ENCODE peak calls at places on chromosomes 3 and 15, in four cellular contexts. N, L, X and Q are unnamed samples. For H3K9me3, the result is how much of the 10 kb centered on the place peaks cover.

GRCh38 chr3:49616491-49616941 is 57.6 kb upstream of the APEH start:
- DNase-seq in L (no peak), X (no peak), N (no peak), Q (no peak)

GRCh38 chr3:42665050-42665878 is 11.8 kb downstream of the ZBTB47 start:
- DNase-seq in X (no peak), N (no peak), L (peak), Q (peak)

GRCh38 chr15:38888701-38889154 is 324.1 kb upstream of the RASGRP1 start:
- DNase-seq in N (no peak), L (no peak), X (no peak), Q (no peak)

GRCh38 chr3:16061491-16061890 is 113.0 kb upstream of the GALNT15 start:
- DNase-seq in N (no peak), L (no peak), X (no peak), Q (no peak)

GRCh38 chr3:154538566-154539360 is 108.8 kb upstream of the GPR149 start:
- DNase-seq in N (no peak), X (no peak), L (no peak), Q (no peak)

GRCh38 chr3:44136421-44136820 is 105.3 kb upstream of the TOPAZ1 start:
- DNase-seq in X (no peak), L (no peak), N (no peak), Q (no peak)

GRCh38 chr15:52254331-52254730 is 41.3 kb downstream of the MYO5C start:
- DNase-seq in X (no peak), N (peak), L (no peak), Q (no peak)

GRCh38 chr3:157329541-157329940 is 107.1 kb upstream of the PTX3 start:
- DNase-seq in N (no peak), L (no peak), X (no peak), Q (no peak)

GRCh38 chr15:83604549-83604948 is 49.4 kb upstream of the ADAMTSL3 start:
- DNase-seq in L (no peak), X (no peak), N (no peak), Q (no peak)

GRCh38 chr3:69288161-69288895 is 97.6 kb downstream of the FRMD4B start:
- DNase-seq in L (no peak), N (no peak), X (no peak), Q (no peak)

GRCh38 chr3:42667523-42668402 is 14.3 kb downstream of the ZBTB47 start:
- DNase-seq in X (no peak), N (no peak), L (no peak), Q (no peak)

GRCh38 chr15:72281713-72282112 is 9.4 kb upstream of the PARP6 start:
- DNase-seq in N (no peak), L (no peak), X (no peak), Q (no peak)

GRCh38 chr3:141375381-141376301 is 7.3 kb downstream of the ZBTB38 start:
- DNase-seq in L (no peak), X (no peak), N (no peak), Q (no peak)

GRCh38 chr3:111326144-111326995 is 215.6 kb upstream of the CD96 start:
- DNase-seq in L (no peak), N (no peak), X (no peak), Q (no peak)

GRCh38 chr3:188673509-188674239 is 498.1 kb upstream of the TPRG1 start:
- DNase-seq in X (no peak), L (no peak), N (no peak), Q (no peak)

GRCh38 chr3:143751643-143752178 is 96.6 kb downstream of the SLC9A9 start:
- DNase-seq in L (no peak), N (peak), X (no peak), Q (peak)

GRCh38 chr3:37290551-37290950 is 116.2 kb upstream of the LRRFIP2 start:
- DNase-seq in X (no peak), L (no peak), N (no peak), Q (no peak)

GRCh38 chr3:2343031-2343682 is 244.5 kb downstream of the CNTN4 start:
- DNase-seq in X (no peak), L (no peak), N (no peak), Q (no peak)

GRCh38 chr3:56125358-56126005 is 342.8 kb downstream of the ERC2 start:
- DNase-seq in N (no peak), X (no peak), L (no peak), Q (no peak)

GRCh38 chr3:148861277-148861869 is 3.7 kb upstream of the CPA3 start:
- DNase-seq in L (no peak), X (no peak), N (peak), Q (no peak)

GRCh38 chr3:177830411-177830849 is 633.1 kb upstream of the TBL1XR1 start:
- DNase-seq in N (no peak), X (no peak), L (no peak), Q (no peak)

GRCh38 chr15:70477750-70478250 is 285.6 kb downstream of the UACA start:
- DNase-seq in X (peak), N (no peak), L (no peak), Q (no peak)
- H3K27ac ChIP-seq in X (no peak), N (no peak), L (no peak), Q (no peak)

DNA sequence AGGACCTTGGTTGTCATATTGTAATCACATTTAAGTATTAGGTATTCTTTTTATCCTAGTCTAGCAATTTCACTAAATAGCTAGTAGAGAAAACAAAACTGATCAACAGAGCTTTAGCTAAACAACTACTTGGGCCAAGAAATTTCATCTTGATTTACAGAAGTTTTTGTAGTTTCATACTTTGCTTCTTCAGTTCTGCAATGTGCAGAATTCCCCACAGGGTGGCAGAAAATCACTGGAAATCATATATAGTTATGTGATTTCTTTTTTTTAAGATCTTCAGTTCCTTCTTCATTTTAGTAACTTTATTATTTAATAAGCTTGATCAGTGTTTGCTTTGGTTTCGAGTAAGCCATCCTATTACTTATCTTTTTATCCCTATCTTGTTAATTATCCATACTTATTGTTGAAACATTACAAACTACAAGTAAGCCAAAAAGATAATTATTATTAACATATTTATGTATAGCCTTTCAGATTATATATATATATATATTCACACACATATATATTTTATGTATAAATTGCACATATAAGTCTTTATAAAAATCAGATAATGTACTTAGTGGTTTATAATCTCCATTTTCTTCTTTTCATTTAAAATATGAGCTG is 2.2 kb upstream of the BNIP2 start:
- DNase-seq in L (no peak), X (no peak), N (peak), Q (peak)
- TF ChIP-seq CTCF in L (peak), X (peak), N (peak), Q (peak)

GRCh38 chr15:25249236-25250010 is 189.4 kb downstream of the UBE3A start:
- DNase-seq in N (no peak), L (peak), X (peak), Q (no peak)

GRCh38 chr15:25251700-25252390 is 187.0 kb downstream of the UBE3A start:
- DNase-seq in L (peak), N (no peak), X (peak), Q (no peak)

GRCh38 chr15:25250906-25251622 is 187.8 kb downstream of the UBE3A start:
- DNase-seq in L (peak), X (peak), N (no peak), Q (peak)

GRCh38 chr15:25248583-25249235 is 190.1 kb downstream of the UBE3A start:
- DNase-seq in L (peak), X (peak), N (no peak), Q (peak)

DNA sequence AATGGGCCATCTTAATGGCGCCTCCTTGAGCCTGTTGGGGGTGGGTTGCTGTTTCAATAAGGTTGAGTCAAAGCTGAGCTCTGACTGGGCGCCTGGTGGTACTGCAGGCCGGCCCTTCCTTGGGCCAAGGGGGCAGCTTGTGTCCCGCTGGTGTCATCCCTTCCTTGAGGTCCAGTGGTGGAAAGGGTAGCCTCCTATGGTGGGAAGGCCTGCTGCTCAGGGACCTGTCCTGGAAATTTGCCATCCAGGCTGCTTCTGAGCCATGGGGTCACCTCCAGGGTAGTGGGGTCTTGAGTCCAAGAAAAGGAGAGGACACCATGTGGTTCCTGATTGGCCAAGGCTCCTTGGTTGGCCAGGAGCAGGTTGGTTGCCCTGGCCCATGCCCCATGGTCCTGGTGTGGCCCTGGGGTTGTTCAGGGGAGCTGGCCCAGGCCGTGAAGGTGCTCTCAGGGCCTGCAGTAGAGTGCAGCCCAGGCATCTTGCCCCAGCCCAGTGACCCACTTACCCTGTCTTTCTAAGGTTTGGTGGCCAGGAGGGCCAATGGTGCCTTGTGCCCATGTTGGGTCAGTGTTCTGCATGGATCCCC is 188.7 kb downstream of the UBE3A start:
- DNase-seq in L (peak), X (peak), N (no peak), Q (no peak)
- H3K9me3 ChIP-seq in L (half or more), X (half or more), N (under half), Q (under half)

DNA sequence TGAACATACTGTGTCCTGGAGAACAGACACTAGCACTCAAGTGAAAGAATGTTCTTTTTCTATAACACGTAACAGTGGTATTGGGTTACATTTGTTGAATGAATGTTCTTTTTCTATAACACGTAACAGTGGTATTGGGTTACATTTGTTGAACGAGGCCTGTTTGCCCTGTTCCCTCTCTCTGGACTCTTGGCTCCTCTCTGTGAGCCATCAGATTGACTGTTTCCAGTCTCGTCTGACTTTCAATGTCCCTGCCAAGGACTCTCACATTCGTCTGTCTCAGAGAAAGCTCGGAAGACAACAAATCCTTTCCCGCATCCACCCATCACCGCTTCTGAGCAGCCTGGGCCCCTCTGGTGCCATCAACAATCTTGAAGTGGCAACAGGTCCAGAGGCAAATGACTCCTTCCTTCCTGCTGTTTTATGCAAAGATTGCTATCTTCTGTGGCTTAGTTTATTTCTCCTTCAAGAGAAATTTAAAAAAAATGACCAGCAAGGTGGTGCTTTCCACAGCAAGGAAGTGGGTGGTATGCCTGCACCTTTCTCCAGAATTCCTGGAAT is 8.0 kb downstream of the TMEM45A start:
- DNase-seq in N (no peak), L (no peak), X (no peak), Q (no peak)
- H3K27ac ChIP-seq in N (no peak), L (no peak), X (no peak), Q (no peak)

GRCh38 chr15:63458794-63459395 is 45.5 kb upstream of the USP3 start:
- DNase-seq in N (no peak), L (no peak), X (no peak), Q (no peak)

GRCh38 chr15:63462053-63462452 is 42.3 kb upstream of the USP3 start:
- DNase-seq in X (no peak), N (no peak), L (no peak), Q (no peak)

GRCh38 chr15:63460210-63461135 is 43.9 kb upstream of the USP3 start:
- DNase-seq in X (no peak), N (no peak), L (no peak), Q (no peak)

GRCh38 chr15:63463030-63463429 is 41.4 kb upstream of the USP3 start:
- DNase-seq in L (no peak), N (no peak), X (no peak), Q (no peak)

GRCh38 chr15:63461230-63461629 is 43.2 kb upstream of the USP3 start:
- DNase-seq in L (no peak), X (no peak), N (no peak), Q (no peak)
- TF ChIP-seq CTCF in L (no peak), X (no peak), N (no peak), Q (no peak)

DNA sequence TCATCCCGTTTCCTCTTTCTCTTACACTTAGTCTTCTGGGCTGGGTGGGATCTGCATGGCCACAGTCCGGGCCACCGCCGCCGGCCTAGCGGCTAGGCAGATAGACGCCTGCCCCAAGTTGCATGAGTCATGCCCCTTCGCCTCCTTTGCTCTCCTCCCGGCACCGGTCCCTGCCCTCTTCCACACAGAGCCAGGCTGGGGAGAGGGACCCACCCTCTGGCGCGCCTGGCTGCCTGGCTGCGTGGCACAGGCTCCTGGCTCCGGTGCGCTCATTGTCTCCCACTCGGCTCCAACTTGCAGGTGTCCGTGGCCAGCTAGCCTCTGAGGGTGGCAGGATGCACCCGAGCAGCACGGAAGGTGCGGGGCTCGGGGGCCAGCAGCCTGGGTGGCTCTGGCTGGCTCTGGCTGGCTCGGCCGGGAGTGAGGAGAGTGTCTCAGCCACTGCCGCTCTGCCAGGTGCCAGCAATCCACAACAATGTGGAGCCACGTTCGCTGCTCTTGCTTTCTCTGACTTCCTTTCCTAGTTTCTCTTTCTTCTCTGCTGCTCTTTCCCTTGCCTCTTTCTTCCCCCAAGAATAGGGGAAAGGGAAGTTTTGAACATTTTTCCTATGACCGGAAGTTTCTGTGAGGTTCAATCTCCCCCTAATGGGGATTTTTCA is 22.4 kb upstream of the MTHFS start:
- DNase-seq in L (no peak), X (peak), N (no peak), Q (no peak)
- H3K9me3 ChIP-seq in L (half or more), X (half or more), N (half or more), Q (half or more)

GRCh38 chr3:87792532-87793321 is 266.1 kb downstream of the CGGBP1 start:
- DNase-seq in X (peak), L (no peak), N (no peak), Q (no peak)

GRCh38 chr3:87796137-87796899 is 262.5 kb downstream of the CGGBP1 start:
- DNase-seq in N (no peak), L (no peak), X (no peak), Q (no peak)

GRCh38 chr3:87791248-87792027 is 267.4 kb downstream of the CGGBP1 start:
- DNase-seq in X (no peak), L (no peak), N (no peak), Q (no peak)

GRCh38 chr3:87792193-87792531 is 266.6 kb downstream of the CGGBP1 start:
- DNase-seq in N (no peak), L (no peak), X (no peak), Q (no peak)

DNA sequence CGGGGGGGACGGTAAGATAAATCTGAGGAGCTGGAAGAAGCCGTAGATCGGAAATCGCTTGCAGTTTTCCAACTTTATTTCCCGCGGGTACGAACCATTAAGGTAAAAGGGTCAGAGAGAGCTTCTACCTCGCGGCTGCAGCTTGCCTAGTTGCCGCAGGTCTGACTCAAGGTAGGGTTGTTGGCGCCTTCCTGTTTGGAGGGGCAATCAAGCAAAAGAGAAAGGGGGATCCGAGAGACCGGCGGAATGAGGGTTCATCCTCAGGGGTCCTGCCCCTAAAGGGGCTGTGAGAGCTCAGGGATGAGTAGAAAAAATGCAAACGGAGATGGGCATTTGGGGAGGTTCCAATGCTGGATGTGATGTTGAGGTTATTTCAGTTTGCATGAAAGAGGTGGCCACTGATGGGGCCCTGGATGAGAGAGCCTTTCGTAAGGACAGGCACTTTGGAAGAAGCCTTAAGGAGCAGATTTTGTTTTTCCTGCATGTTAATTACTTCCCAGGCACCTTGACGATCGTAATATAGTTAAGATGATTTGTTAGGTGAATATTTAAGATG is 265.4 kb downstream of the CGGBP1 start:
- DNase-seq in L (no peak), X (peak), N (no peak), Q (no peak)
- H3K27ac ChIP-seq in L (peak), X (peak), N (no peak), Q (no peak)